ENCODE peak calls at places on chromosomes 7 and 10, in five cellular contexts. O, A, B, Z and S are unnamed samples.

GRCh38 chr10:58457761-58458616 is 54.7 kb upstream of the BICC1 start:
- DNase-seq in Z (no peak), A (peak), O (no peak), B (peak), S (no peak)

GRCh38 chr10:8404721-8405120 is 350.2 kb downstream of the GATA3 start:
- DNase-seq in B (peak), A (no peak), Z (no peak), O (no peak), S (no peak)

GRCh38 chr10:98088186-98088971 is 46.1 kb upstream of the R3HCC1L start:
- DNase-seq in O (no peak), B (peak), A (no peak), Z (peak), S (no peak)

GRCh38 chr7:117072620-117073118 is 119.4 kb downstream of the ST7 start:
- DNase-seq in A (peak), Z (peak), O (no peak), B (peak), S (no peak)

GRCh38 chr10:117312430-117312829 is 62.8 kb downstream of the PDZD8 start:
- DNase-seq in A (no peak), O (no peak), Z (no peak), B (no peak), S (no peak)

GRCh38 chr7:22082886-22083710 is 137.4 kb upstream of the CDCA7L start:
- DNase-seq in B (peak), O (peak), Z (peak), A (peak), S (peak)

GRCh38 chr10:106557053-106557452 is 607.5 kb downstream of the SORCS1 start:
- DNase-seq in A (no peak), Z (no peak), O (no peak), B (no peak), S (no peak)

GRCh38 chr7:95611224-95611623 is 14.9 kb upstream of the PDK4 start:
- DNase-seq in Z (no peak), A (no peak), O (no peak), B (no peak), S (no peak)

GRCh38 chr7:117889611-117890010 is 16.4 kb upstream of the CTTNBP2 start:
- DNase-seq in A (no peak), B (no peak), O (no peak), Z (no peak), S (no peak)

GRCh38 chr7:1117321-1117928 is 29.5 kb downstream of the GPER1 start:
- DNase-seq in A (no peak), Z (no peak), B (no peak), O (no peak), S (no peak)

GRCh38 chr10:35420044-35420443 is 83.7 kb downstream of the CCNY start:
- DNase-seq in A (peak), O (no peak), B (peak), Z (no peak), S (no peak)

GRCh38 chr7:122975341-122975740 is 20.2 kb downstream of the TAS2R16 start:
- DNase-seq in B (no peak), A (no peak), O (no peak), Z (no peak), S (no peak)

GRCh38 chr10:110501142-110501937 is 3.6 kb downstream of the DUSP5 start:
- DNase-seq in O (no peak), Z (peak), A (peak), B (peak), S (no peak)

GRCh38 chr10:122486396-122487080 is 25.2 kb downstream of the HTRA1 start:
- DNase-seq in Z (no peak), A (no peak), O (no peak), B (no peak), S (no peak)

GRCh38 chr7:2811476-2812118 is 32.5 kb downstream of the GNA12 start:
- DNase-seq in A (no peak), O (no peak), B (peak), Z (no peak), S (no peak)

GRCh38 chr10:4770766-4771553 is 55.0 kb upstream of the AKR1E2 start:
- DNase-seq in B (peak), A (peak), O (no peak), Z (peak), S (no peak)

GRCh38 chr10:132710746-132711617 is 75.0 kb downstream of the NKX6-2 start:
- DNase-seq in A (no peak), B (no peak), O (no peak), Z (no peak), S (no peak)

GRCh38 chr7:471866-472639 is 47.6 kb downstream of the PDGFA start:
- DNase-seq in A (peak), B (peak), Z (peak), O (no peak), S (no peak)

GRCh38 chr7:49852619-49853462 is 79.4 kb downstream of the VWC2 start:
- DNase-seq in O (no peak), A (peak), Z (peak), B (peak), S (no peak)

GRCh38 chr10:36688717-36689116 is 436.7 kb upstream of the ANKRD30A start:
- DNase-seq in Z (no peak), A (no peak), B (no peak), O (no peak), S (no peak)

GRCh38 chr7:23539494-23539907 is 7.7 kb upstream of the TRA2A start:
- DNase-seq in O (no peak), Z (no peak), A (no peak), B (no peak), S (no peak)

GRCh38 chr7:142791502-142791901 is 20.7 kb downstream of the PRSS2 start:
- DNase-seq in A (no peak), O (no peak), B (no peak), Z (no peak), S (no peak)